ENCODE peak calls at places on chromosomes 5 and 9, in five cellular contexts. J is dorsolateral prefrontal cortex, W is IMR-90, Y is MM.1S, Z is heart left ventricle. O is an unnamed sample.

GRCh38 chr9:128911529-128912035 is 9.2 kb upstream of the PHYHD1 start:
- DNase-seq in J (no peak), W (peak), Y (no peak), Z (peak), O (no peak)

GRCh38 chr5:33477816-33478215 is 37.1 kb downstream of the TARS1 start:
- DNase-seq in J (no peak), W (no peak), Y (no peak), Z (no peak), O (no peak)

GRCh38 chr5:147336871-147337270 is 102.0 kb downstream of the STK32A start:
- DNase-seq in J (no peak), W (no peak), Y (no peak), Z (no peak), O (no peak)

GRCh38 chr5:173757817-173758216 is 130.3 kb upstream of the CPEB4 start:
- DNase-seq in J (no peak), W (no peak), Y (no peak), Z (no peak), O (no peak)

GRCh38 chr9:126874546-126875314 is 14.3 kb downstream of the ZBTB34 start:
- DNase-seq in J (no peak), W (peak), Y (no peak), Z (no peak), O (no peak)

GRCh38 chr5:126106032-126106431 is 317.2 kb upstream of the GRAMD2B start:
- DNase-seq in J (no peak), W (no peak), Y (no peak), Z (no peak), O (no peak)

GRCh38 chr5:108650997-108651396 is 96.7 kb upstream of the FER start:
- DNase-seq in J (no peak), W (peak), Y (no peak), Z (no peak), O (no peak)

GRCh38 chr9:72477862-72478564 is 43.4 kb upstream of the TMC1 start:
- DNase-seq in J (no peak), W (peak), Y (no peak), Z (peak), O (no peak)

GRCh38 chr5:32520326-32520725 is 65.0 kb upstream of the SUB1 start:
- DNase-seq in J (no peak), W (peak), Y (no peak), Z (no peak), O (no peak)

DNA sequence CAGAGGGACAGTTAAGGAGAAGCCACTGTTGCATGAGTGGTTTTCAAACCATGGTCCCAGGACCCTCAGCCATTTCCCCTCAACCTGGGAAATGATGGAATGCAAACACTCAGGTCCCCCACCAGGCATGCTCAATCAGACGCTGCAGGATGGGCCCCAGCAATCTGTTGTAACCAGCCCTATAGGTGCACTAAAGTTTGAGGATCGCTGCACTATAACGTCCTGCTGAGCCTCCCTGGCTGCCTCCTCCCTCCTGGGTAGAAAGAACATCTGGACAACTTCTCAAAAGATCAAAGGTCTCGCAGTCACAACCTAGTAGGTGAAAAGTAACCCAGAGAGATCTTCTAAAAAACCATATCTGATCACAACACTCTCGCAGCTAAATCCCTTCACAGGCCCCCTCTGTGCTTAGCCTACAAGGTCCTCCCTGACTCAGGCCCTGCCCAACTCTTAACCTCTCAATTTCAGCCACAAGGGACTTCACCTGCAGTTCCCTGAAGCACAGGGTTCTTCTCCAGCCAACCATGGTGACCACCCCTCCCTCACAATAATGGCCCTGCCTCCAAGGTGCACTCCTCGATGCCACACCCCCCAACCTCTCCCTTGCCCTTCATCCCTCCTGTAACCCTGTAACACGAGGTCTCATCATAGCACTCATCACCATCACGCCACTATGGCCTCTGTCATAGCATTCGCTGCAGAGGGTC is 3.5 kb downstream of the SHB start:
- DNase-seq in J (no peak), W (no peak), Y (peak), Z (no peak), O (no peak)
- H3K4me3 ChIP-seq in J (peak), W (peak), Y (no peak), Z (peak), O (no peak)

DNA sequence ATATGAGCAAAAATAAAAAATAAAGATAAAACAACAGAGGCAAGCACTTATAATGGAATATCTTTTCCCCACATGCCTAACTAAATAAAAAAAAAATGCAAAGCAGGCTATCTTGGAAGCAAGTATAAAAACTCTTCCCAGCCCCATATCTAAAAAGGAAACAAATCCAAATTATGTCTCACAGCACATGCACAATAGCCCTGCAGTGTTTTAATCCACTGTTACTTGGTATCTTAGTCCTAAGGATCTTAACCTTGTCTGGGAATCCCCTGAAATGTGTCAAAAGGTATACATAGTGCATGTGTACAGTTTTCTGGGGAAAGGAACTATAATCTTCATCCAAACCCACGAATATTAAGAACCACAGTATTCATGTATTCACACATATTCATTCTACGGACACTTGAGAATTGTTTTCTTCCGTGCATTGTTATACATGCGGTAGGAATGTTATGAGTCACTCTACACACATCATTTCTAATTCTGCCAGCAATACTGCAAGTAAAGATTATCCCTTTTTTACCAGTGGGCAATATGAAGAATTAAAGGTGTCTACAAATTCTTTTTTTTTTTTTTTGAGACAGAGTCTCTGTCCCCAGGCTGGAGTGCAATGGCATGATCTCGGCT is 47.8 kb upstream of the SNX2 start:
- DNase-seq in J (no peak), W (peak), Y (no peak), Z (no peak), O (no peak)
- H3K4me3 ChIP-seq in J (no peak), W (no peak), Y (no peak), Z (no peak), O (no peak)

GRCh38 chr5:56317923-56318561 is 84.9 kb upstream of the ANKRD55 start:
- DNase-seq in J (no peak), W (no peak), Y (no peak), Z (no peak), O (no peak)

GRCh38 chr5:56321236-56321881 is 88.2 kb upstream of the ANKRD55 start:
- DNase-seq in J (no peak), W (no peak), Y (no peak), Z (no peak), O (no peak)

GRCh38 chr5:56319281-56320242 is 86.4 kb upstream of the ANKRD55 start:
- DNase-seq in J (no peak), W (peak), Y (no peak), Z (peak), O (no peak)

GRCh38 chr5:56322592-56322991 is 89.5 kb upstream of the ANKRD55 start:
- DNase-seq in J (no peak), W (no peak), Y (no peak), Z (no peak), O (no peak)

DNA sequence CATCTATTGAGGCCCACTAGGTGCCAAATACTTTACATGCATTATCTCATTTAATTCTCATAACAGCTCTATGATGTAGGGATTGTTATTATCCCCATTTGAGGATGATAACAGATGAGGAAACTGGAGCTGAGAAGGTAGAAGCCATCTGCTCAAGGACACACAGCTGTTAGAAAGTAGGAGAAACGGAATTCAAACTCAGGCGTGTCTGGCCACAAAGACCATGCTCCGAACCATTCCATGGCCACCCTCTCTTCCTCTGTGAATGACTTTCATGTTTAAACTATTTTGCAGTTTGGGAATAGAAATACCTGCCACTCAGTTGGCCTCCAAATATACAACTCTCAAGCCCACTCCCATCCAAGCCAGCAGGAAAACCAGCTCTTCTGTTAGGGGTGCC is 87.6 kb upstream of the ANKRD55 start:
- DNase-seq in J (no peak), W (no peak), Y (no peak), Z (no peak), O (no peak)
- H3K4me3 ChIP-seq in J (no peak), W (no peak), Y (no peak), Z (no peak), O (no peak)

GRCh38 chr5:60522299-60522915 is 177.6 kb downstream of the DEPDC1B start:
- DNase-seq in J (no peak), W (peak), Y (peak), Z (no peak), O (no peak)

GRCh38 chr5:60519372-60519771 is 180.6 kb downstream of the DEPDC1B start:
- DNase-seq in J (no peak), W (no peak), Y (no peak), Z (no peak), O (no peak)

GRCh38 chr5:60517850-60518249 is 182.1 kb downstream of the DEPDC1B start:
- DNase-seq in J (no peak), W (no peak), Y (no peak), Z (no peak), O (no peak)

GRCh38 chr5:60520451-60521210 is 179.3 kb downstream of the DEPDC1B start:
- DNase-seq in J (no peak), W (no peak), Y (no peak), Z (no peak), O (no peak)

GRCh38 chr5:60521379-60522298 is 178.3 kb downstream of the DEPDC1B start:
- DNase-seq in J (no peak), W (no peak), Y (peak), Z (no peak), O (no peak)
- H3K4me3 ChIP-seq in J (no peak), W (no peak), Y (peak), Z (no peak), O (no peak)

GRCh38 chr9:121303456-121304451 is 35.8 kb downstream of the GSN start:
- DNase-seq in J (no peak), W (no peak), Y (no peak), Z (no peak), O (no peak)

GRCh38 chr9:121300283-121301119 is 32.5 kb downstream of the GSN start:
- DNase-seq in J (no peak), W (no peak), Y (no peak), Z (no peak), O (no peak)

GRCh38 chr9:121302341-121302740 is 34.4 kb downstream of the GSN start:
- DNase-seq in J (no peak), W (no peak), Y (no peak), Z (no peak), O (no peak)

GRCh38 chr9:121302786-121303185 is 34.8 kb downstream of the GSN start:
- DNase-seq in J (no peak), W (no peak), Y (no peak), Z (no peak), O (no peak)

DNA sequence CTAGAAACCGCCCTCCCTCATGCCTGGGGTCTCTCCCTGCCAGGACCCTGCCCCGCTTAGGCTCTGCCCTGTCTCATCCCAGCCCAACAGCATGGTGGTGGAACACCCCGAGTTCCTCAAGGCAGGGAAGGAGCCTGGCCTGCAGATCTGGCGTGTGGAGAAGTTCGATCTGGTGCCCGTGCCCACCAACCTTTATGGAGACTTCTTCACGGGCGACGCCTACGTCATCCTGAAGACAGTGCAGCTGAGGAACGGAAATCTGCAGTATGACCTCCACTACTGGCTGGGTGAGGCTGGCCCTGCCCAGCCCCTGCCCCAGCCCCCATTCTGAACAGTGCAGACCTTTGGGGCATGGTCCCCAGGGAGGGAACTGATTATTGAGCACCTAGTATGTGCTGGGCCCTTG is 33.9 kb downstream of the GSN start:
- DNase-seq in J (no peak), W (no peak), Y (no peak), Z (no peak), O (no peak)
- H3K4me3 ChIP-seq in J (no peak), W (no peak), Y (no peak), Z (peak), O (no peak)

DNA sequence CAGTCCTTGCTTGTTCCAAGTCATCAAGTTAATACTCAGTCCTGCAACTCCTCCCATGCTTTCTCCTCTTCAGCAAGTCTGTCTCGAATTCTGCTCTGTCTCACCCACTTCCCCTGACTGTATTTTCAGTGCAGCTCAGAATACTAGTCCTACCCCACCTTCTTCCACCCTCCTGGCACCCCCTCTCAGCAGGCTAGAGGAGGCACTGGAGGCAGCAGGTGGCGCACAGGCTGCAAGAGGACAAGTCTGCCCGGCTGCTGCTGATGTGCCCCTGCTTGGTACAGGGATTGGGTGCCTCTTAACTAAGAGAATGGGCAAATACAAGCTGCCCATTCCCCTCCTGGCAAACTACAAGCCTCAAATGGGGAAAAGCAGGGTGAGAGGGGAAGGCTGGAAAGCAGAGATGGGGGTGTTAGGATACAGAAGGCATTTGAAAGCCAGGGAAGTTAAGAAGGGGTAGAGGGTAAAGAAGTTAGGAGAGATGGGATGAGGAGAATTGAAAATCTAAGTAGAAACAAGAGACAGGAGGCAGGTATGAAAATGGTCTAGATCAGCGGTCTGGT is 5.0 kb downstream of the TLN1 start:
- DNase-seq in J (no peak), W (peak), Y (no peak), Z (peak), O (peak)
- H3K4me3 ChIP-seq in J (no peak), W (no peak), Y (no peak), Z (no peak), O (no peak)

DNA sequence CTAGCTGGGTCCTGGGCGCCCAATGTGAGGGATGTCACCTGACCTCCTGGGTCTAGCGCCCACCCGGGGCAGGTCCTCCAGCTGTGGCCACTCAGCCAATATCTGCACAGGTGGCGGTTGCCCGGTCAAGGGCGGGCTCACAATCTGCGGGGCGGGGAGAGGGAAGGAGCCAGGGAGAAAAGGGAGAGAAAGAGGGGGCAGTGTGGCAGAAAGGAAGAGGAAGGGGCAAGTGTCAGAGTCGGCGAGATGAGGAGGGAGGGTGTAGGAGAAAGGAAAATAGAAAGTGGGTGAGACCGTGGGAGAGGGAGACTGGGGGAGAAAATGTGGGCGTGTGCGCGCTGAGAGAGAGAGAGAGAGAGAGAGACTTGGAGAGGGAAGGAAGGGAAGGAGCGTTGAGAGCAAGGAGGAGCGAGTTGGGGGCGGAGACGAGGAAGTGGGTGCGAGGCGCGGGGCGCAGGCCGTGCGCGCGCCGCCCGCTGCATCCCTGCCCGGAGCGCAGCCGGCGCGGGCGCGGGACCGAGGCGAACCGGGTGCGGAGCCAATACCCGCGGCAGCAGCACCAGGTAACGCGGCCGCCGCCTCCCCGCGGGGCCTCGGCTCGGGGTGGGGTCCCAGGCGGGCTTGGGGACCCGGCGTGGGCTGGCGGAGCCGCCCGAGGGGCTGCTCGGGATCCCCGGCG is at the start of gene HRH2:
- DNase-seq in J (peak), W (no peak), Y (peak), Z (peak), O (peak)
- H3K4me3 ChIP-seq in J (peak), W (no peak), Y (peak), Z (peak), O (peak)

DNA sequence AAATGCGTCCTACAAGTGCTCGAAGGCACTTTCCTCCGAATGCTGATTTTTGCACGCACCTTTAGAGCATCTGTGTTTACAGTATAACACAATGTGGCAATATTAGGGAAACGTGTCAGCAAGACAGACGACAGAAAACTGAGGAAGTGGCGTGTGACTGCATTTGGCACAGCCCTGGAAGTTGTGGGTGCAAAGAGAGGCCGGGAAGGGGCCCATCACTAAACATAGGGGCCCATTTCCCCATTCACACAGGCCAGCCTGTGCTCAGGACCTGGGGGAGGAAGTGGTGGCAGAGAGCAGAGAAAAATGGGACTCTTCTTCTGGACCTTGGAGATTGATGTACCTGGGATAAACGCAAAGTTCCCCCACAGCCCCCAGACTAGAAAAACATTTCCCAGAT is 48.2 kb downstream of the RASGEF1C start:
- DNase-seq in J (no peak), W (no peak), Y (no peak), Z (no peak), O (no peak)
- H3K4me3 ChIP-seq in J (no peak), W (no peak), Y (no peak), Z (no peak), O (no peak)

O was measured in CD4-positive, alpha-beta memory T cell.